ENCODE peak calls at places on chromosomes 7 and 10, in seven cellular contexts. Z, I, N, C, D, O and M are unnamed samples.

GRCh38 chr10:32140403-32140802 is 84.2 kb upstream of the KIF5B start:
- DNase-seq in I (peak; percentile 17), N (no peak), D (no peak), C (no peak), O (no peak), Z (no peak), M (no peak)

GRCh38 chr10:116226053-116226452 is 47.0 kb downstream of the GFRA1 start:
- DNase-seq in Z (no peak), I (no peak), O (no peak), D (no peak), C (no peak), N (no peak), M (no peak)

GRCh38 chr10:1377231-1377630 is 321.0 kb downstream of the WDR37 start:
- DNase-seq in D (no peak), O (peak; percentile 2), N (no peak), I (no peak), C (no peak), Z (no peak), M (no peak)

GRCh38 chr10:11401314-11402222 is 209.9 kb downstream of the USP6NL start:
- DNase-seq in N (no peak), D (no peak), O (peak; percentile 7), I (no peak), Z (no peak), C (no peak), M (no peak)

GRCh38 chr10:76942556-76943416 is 694.8 kb downstream of the KCNMA1 start:
- DNase-seq in D (no peak), I (no peak), O (no peak), N (no peak), Z (no peak), C (no peak), M (no peak)

GRCh38 chr7:99599836-99600235 is 1.8 kb downstream of the TMEM225B start:
- DNase-seq in O (no peak), I (no peak), Z (no peak), C (no peak), D (no peak), N (no peak), M (no peak)

GRCh38 chr10:97713351-97713827 is at the start of gene MARVELD1:
- DNase-seq in Z (peak; percentile 86), O (peak; percentile 80), I (peak; percentile 92), C (peak; percentile 13), N (peak; percentile 82), D (no peak), M (no peak)

GRCh38 chr10:132571565-132572544 is 34.3 kb downstream of the INPP5A start:
- DNase-seq in N (no peak), O (peak; percentile 67), Z (no peak), D (peak; percentile 84), C (peak; percentile 80), I (peak; percentile 70), M (peak; percentile 85)

GRCh38 chr7:70417061-70417655 is 714.8 kb upstream of the GALNT17 start:
- DNase-seq in O (peak; percentile 76), Z (no peak), D (no peak), I (peak; percentile 64), N (no peak), C (no peak), M (no peak)

GRCh38 chr7:117200786-117201185 is 122.1 kb downstream of the WNT2 start:
- DNase-seq in Z (no peak), C (no peak), O (no peak), I (no peak), N (no peak), D (no peak), M (no peak)

GRCh38 chr7:27840314-27840713 is 100.4 kb downstream of the TAX1BP1 start:
- DNase-seq in N (no peak), Z (no peak), D (no peak), C (no peak), O (no peak), I (no peak), M (no peak)

GRCh38 chr7:102979670-102980069 is 66.9 kb downstream of the LRRC17 start:
- DNase-seq in I (no peak), N (no peak), C (no peak), O (no peak), Z (no peak), D (no peak), M (no peak)

GRCh38 chr7:2771274-2771711 is 72.8 kb downstream of the GNA12 start:
- DNase-seq in C (no peak), Z (no peak), N (no peak), O (no peak), I (no peak), D (no peak), M (no peak)

GRCh38 chr10:43282881-43283280 is 16.0 kb upstream of the RASGEF1A start:
- DNase-seq in D (no peak), C (peak; percentile 54), I (peak; percentile 85), Z (no peak), N (no peak), O (no peak), M (no peak)